ENCODE peak calls at places on chromosomes 16 and 17, in nine cellular contexts. H, U, E, S, B, D, F, Y and K are unnamed samples.

GRCh38 chr16:72066747-72067146 is 3.7 kb downstream of the HPR start:
- DNase-seq in H (no peak), U (no peak), E (peak), S (no peak), B (no peak), D (peak), F (peak), Y (no peak), K (no peak)

GRCh38 chr16:2842340-2843000 is 12.4 kb downstream of the ZG16B start:
- DNase-seq in H (peak), U (peak), E (no peak), S (no peak), B (peak), D (no peak), F (peak), Y (peak), K (no peak)

GRCh38 chr16:4972938-4973587 is 14.9 kb downstream of the SEC14L5 start:
- DNase-seq in H (no peak), U (no peak), E (no peak), S (no peak), B (no peak), D (no peak), F (no peak), Y (no peak), K (no peak)

GRCh38 chr17:43018008-43018853 is 4.0 kb downstream of the VAT1 start:
- DNase-seq in H (no peak), U (no peak), E (no peak), S (no peak), B (no peak), D (no peak), F (no peak), Y (no peak), K (no peak)

GRCh38 chr17:1995321-1996242 is 29.6 kb downstream of the RTN4RL1 start:
- DNase-seq in H (no peak), U (no peak), E (no peak), S (no peak), B (no peak), D (no peak), F (no peak), Y (no peak), K (no peak)

GRCh38 chr16:29811896-29812665 is at the start of gene PRRT2:
- DNase-seq in H (peak), U (peak), E (no peak), S (peak), B (peak), D (no peak), F (peak), Y (peak), K (peak)

GRCh38 chr17:43767053-43767712 is 8.6 kb upstream of the SOST start:
- DNase-seq in H (no peak), U (no peak), E (no peak), S (no peak), B (no peak), D (no peak), F (no peak), Y (no peak), K (no peak)

GRCh38 chr16:69188716-69189115 is 1.8 kb downstream of the SNTB2 start:
- DNase-seq in H (no peak), U (no peak), E (peak), S (no peak), B (no peak), D (no peak), F (peak), Y (no peak), K (no peak)

GRCh38 chr17:77696151-77696719 is 262.3 kb upstream of the TNRC6C start:
- DNase-seq in H (no peak), U (no peak), E (no peak), S (no peak), B (no peak), D (no peak), F (no peak), Y (no peak), K (no peak)

GRCh38 chr16:1279945-1280589 is 24.2 kb downstream of the TPSD1 start:
- DNase-seq in H (no peak), U (no peak), E (no peak), S (no peak), B (peak), D (no peak), F (no peak), Y (no peak), K (peak)

GRCh38 chr17:616407-616806 is 98.2 kb downstream of the VPS53 start:
- DNase-seq in H (no peak), U (no peak), E (no peak), S (no peak), B (no peak), D (no peak), F (no peak), Y (no peak), K (no peak)

GRCh38 chr17:78387982-78388941 is 9.8 kb downstream of the PGS1 start:
- DNase-seq in H (no peak), U (no peak), E (no peak), S (no peak), B (peak), D (no peak), F (no peak), Y (peak), K (no peak)

DNA sequence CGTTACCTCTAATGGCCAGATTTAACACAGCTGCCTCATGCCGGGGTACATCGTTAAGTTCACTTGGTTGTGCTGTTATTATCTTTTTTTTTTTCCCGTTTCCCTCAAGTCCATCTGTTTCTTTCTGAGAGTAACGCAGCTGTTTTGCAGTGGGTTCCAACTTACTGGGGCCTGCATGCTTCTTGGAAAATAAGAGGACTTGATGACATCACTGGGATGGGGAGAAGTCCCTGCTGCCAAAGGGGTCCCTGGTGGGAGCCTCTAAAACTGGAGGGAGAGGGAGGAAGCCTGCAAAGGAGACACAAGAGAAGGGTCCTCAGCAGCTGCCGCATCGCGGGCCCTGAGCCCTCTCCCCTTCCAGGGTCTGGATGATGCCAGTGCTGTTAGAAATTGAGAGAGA is 77.7 kb upstream of the NOL11 start:
- DNase-seq in H (no peak), U (no peak), E (no peak), S (no peak), B (no peak), D (no peak), F (no peak), Y (no peak), K (no peak)
- TF ChIP-seq CTCF in H (no peak), U (no peak), E (no peak), S (no peak), B (no peak), D (no peak), F (no peak), Y (no peak), K (no peak)

GRCh38 chr16:89700100-89700648 is 1.3 kb downstream of the SPATA2L start:
- DNase-seq in H (peak), U (peak), E (peak), S (peak), B (peak), D (peak), F (peak), Y (peak), K (peak)

GRCh38 chr16:89704281-89704680 is 2.8 kb upstream of the SPATA2L start:
- DNase-seq in H (no peak), U (no peak), E (no peak), S (no peak), B (no peak), D (no peak), F (no peak), Y (no peak), K (no peak)

GRCh38 chr16:89705006-89705405 is 3.5 kb upstream of the SPATA2L start:
- DNase-seq in H (no peak), U (peak), E (no peak), S (no peak), B (peak), D (no peak), F (no peak), Y (no peak), K (no peak)

GRCh38 chr16:89700649-89701424 is 668 bp downstream of the SPATA2L start:
- DNase-seq in H (peak), U (peak), E (peak), S (no peak), B (peak), D (no peak), F (no peak), Y (peak), K (no peak)

GRCh38 chr16:89701425-89702406 is at the start of gene SPATA2L:
- DNase-seq in H (peak), U (peak), E (peak), S (peak), B (peak), D (peak), F (peak), Y (peak), K (peak)
- TF ChIP-seq CTCF in H (peak), U (no peak), E (no peak), S (no peak), B (no peak), D (no peak), F (peak), Y (no peak), K (peak)

GRCh38 chr16:31474173-31474714 is 2.3 kb downstream of the TGFB1I1 start:
- DNase-seq in H (no peak), U (no peak), E (no peak), S (no peak), B (no peak), D (no peak), F (peak), Y (no peak), K (no peak)
- TF ChIP-seq CTCF in H (no peak), U (no peak), E (no peak), S (no peak), B (no peak), D (no peak), F (no peak), Y (no peak), K (no peak)

DNA sequence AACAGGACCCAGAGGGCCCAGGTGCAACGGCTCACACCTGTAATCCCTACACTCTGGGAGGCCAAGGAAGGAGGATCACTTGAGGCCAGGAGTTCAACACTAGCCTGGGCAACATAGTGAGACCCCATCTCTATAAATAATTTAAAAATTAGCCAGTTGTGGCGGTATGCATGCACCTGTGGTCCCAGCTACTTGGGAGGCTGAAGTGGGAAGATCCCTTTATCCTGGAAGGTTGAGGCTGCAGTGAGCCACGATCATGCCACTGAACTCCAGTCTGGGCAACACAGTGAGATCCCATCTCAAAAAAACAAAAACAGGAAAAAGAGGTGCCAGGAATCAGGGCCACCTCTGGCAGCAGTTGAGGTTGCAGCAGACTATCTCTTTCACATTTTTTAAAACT is 85.7 kb upstream of the NUDT7 start:
- DNase-seq in H (no peak), U (no peak), E (no peak), S (no peak), B (no peak), D (no peak), F (no peak), Y (no peak), K (no peak)
- TF ChIP-seq CTCF in H (no peak), U (no peak), E (no peak), S (no peak), B (no peak), D (no peak), F (no peak), Y (no peak), K (no peak)

GRCh38 chr17:6415616-6416015 is 19.3 kb downstream of the AIPL1 start:
- DNase-seq in H (no peak), U (no peak), E (no peak), S (no peak), B (no peak), D (no peak), F (no peak), Y (no peak), K (no peak)

GRCh38 chr17:6408271-6408670 is 26.6 kb downstream of the AIPL1 start:
- DNase-seq in H (no peak), U (no peak), E (no peak), S (no peak), B (no peak), D (no peak), F (no peak), Y (no peak), K (no peak)

DNA sequence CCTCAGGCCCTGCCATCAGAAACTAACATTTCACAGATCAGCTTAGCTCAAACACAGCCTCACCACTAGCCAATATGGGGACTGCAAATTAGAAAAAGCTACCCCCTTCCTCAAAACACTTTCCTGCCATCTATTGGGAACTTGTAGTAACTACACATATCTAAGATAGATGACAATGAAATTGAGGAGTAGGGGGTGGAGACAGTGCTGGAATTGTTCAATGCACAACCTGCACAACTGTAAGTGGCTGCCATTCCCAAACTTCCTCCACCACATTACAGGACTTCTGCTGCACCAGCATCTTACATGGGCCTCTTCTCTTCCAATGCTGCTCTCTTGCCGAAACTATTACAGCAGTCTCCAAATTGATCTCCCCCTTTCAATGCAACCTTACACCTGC is 21.8 kb downstream of the AIPL1 start:
- DNase-seq in H (no peak), U (no peak), E (peak), S (no peak), B (no peak), D (peak), F (peak), Y (no peak), K (no peak)
- TF ChIP-seq CTCF in H (peak), U (no peak), E (peak), S (no peak), B (no peak), D (peak), F (peak), Y (peak), K (peak)

GRCh38 chr17:14135906-14136590 is 66.7 kb downstream of the COX10 start:
- DNase-seq in H (no peak), U (no peak), E (no peak), S (no peak), B (no peak), D (no peak), F (no peak), Y (no peak), K (no peak)

GRCh38 chr17:14133104-14133503 is 63.8 kb downstream of the COX10 start:
- DNase-seq in H (no peak), U (no peak), E (no peak), S (no peak), B (no peak), D (no peak), F (no peak), Y (no peak), K (no peak)

GRCh38 chr17:14138649-14139048 is 69.3 kb downstream of the COX10 start:
- DNase-seq in H (no peak), U (no peak), E (no peak), S (no peak), B (no peak), D (no peak), F (no peak), Y (no peak), K (no peak)

DNA sequence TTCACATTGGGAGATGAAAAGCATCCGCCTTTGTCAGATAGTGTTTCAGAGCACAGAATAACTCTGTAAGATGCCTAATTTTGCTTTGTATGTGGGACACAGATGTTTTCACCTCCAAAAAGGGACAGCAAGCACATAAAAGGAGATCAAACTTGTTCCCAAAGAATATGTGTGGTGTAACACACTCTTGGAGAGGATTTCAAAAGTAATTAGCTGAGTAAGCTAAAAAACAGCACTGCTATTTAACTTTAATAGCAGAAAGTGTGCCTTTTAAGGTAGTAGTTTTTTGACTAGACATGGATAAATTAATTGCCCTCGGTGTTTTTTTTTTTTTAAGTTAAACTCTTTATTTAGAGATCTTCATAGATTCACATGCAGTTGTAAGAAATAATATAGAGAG is 65.2 kb downstream of the COX10 start:
- DNase-seq in H (no peak), U (no peak), E (no peak), S (no peak), B (no peak), D (no peak), F (no peak), Y (no peak), K (no peak)
- TF ChIP-seq CTCF in H (no peak), U (no peak), E (no peak), S (no peak), B (no peak), D (no peak), F (no peak), Y (no peak), K (no peak)